ENCODE peak calls at places on chromosomes 12 and 14, in nine cellular contexts. H is adrenal gland; B is islet precursor cell; N is CD8-positive, alpha-beta T cell; Q is HS-27A; W is right atrium auricular region; K is M059J; A is fibroblast of the conjunctiva; Z is hypothalamus. T is an unnamed sample.
A peak's percentile ranks its signal among the peaks of the same experiment; 100 is the strongest.

GRCh38 chr14:33675415-33676130 is 275.3 kb downstream of the EGLN3 start:
- DNase-seq in H (no peak), W (no peak), Q (no peak), B (no peak), N (no peak), Z (no peak), K (no peak), A (no peak), T (no peak)

GRCh38 chr14:39180553-39180952 is 5.5 kb downstream of the PNN start:
- DNase-seq in H (no peak), W (no peak), K (no peak), Q (no peak), A (no peak), B (no peak), Z (no peak), N (no peak), T (no peak)

GRCh38 chr14:79992799-79993198 is 218.5 kb downstream of the DIO2 start:
- DNase-seq in N (no peak), K (no peak), H (no peak), A (no peak), B (no peak), Z (no peak), W (no peak), Q (no peak), T (no peak)

GRCh38 chr14:88919502-88919901 is 95.1 kb downstream of the TTC8 start:
- DNase-seq in Q (no peak), N (no peak), Z (no peak), K (peak; percentile 61), W (no peak), B (peak; percentile 25), A (no peak), H (no peak), T (no peak)

GRCh38 chr12:121400332-121401139 is 618 bp downstream of the RNF34 start:
- DNase-seq in B (peak; percentile 78), Q (no peak), N (peak; percentile 30), Z (no peak), A (no peak), W (peak; percentile 59), K (peak; percentile 49), H (peak; percentile 44), T (peak; percentile 62)

GRCh38 chr14:100842799-100843198 is 16.9 kb downstream of the MEG3 start:
- DNase-seq in Z (no peak), A (peak; percentile 54), N (no peak), K (peak; percentile 74), H (no peak), B (peak; percentile 80), W (no peak), Q (no peak), T (no peak)

GRCh38 chr12:1972260-1972659 is 32.0 kb downstream of the DCP1B start:
- DNase-seq in N (no peak), A (no peak), W (no peak), K (peak; percentile 52), Z (no peak), Q (peak; percentile 38), B (no peak), H (no peak), T (no peak)

GRCh38 chr12:57619434-57620244 is 8.4 kb downstream of the ARHGEF25 start:
- DNase-seq in H (no peak), A (no peak), K (no peak), N (no peak), Z (no peak), W (no peak), B (peak; percentile 74), Q (no peak), T (no peak)

GRCh38 chr14:98591161-98591560 is 680.8 kb downstream of the BCL11B start:
- DNase-seq in B (no peak), H (no peak), W (no peak), K (no peak), N (no peak), Q (no peak), Z (no peak), A (no peak), T (no peak)

GRCh38 chr12:122295877-122296276 is 29.6 kb upstream of the VPS33A start:
- DNase-seq in A (no peak), B (no peak), Z (no peak), K (no peak), N (no peak), Q (no peak), H (no peak), W (no peak), T (no peak)

GRCh38 chr14:74645735-74646134 is 33.7 kb upstream of the LTBP2 start:
- DNase-seq in H (no peak), K (no peak), A (no peak), N (no peak), Q (no peak), B (peak; percentile 69), Z (no peak), W (no peak), T (no peak)

GRCh38 chr12:117049295-117049694 is 49.9 kb downstream of the TESC start:
- DNase-seq in W (no peak), Z (no peak), B (no peak), Q (no peak), H (no peak), A (no peak), K (no peak), N (no peak), T (no peak)

GRCh38 chr14:104094709-104095425 is 9.4 kb downstream of the ASPG start:
- DNase-seq in N (peak; percentile 68), W (no peak), K (peak; percentile 10), H (peak; percentile 77), A (peak; percentile 13), Q (no peak), Z (peak; percentile 6), B (peak; percentile 89), T (peak; percentile 48)

GRCh38 chr14:67710209-67710608 is 8.5 kb downstream of the RDH12 start:
- DNase-seq in Q (no peak), K (no peak), A (no peak), W (no peak), N (no peak), H (no peak), B (no peak), Z (no peak), T (no peak)

GRCh38 chr14:65957631-65958205 is 528.5 kb upstream of the CCDC196 start:
- DNase-seq in Q (no peak), H (no peak), N (no peak), W (no peak), Z (no peak), A (no peak), B (no peak), K (no peak), T (no peak)

GRCh38 chr12:124296295-124296915 is 1.5 kb downstream of the RFLNA start:
- DNase-seq in A (no peak), Z (no peak), W (no peak), N (no peak), K (peak; percentile 25), Q (no peak), H (no peak), B (no peak), T (no peak)

GRCh38 chr14:106372870-106373657 is 846.7 kb downstream of the TMEM121 start:
- DNase-seq in N (peak; percentile 64), A (no peak), Z (no peak), B (no peak), H (peak; percentile 45), W (no peak), K (peak; percentile 4), Q (no peak), T (peak; percentile 59)

GRCh38 chr12:78101946-78102635 is 271.4 kb downstream of the NAV3 start:
- DNase-seq in Q (no peak), W (no peak), Z (no peak), B (no peak), H (no peak), A (no peak), K (peak; percentile 9), N (no peak), T (no peak)

GRCh38 chr12:100964026-100964425 is 169.4 kb downstream of the ANO4 start:
- DNase-seq in Z (no peak), Q (no peak), A (no peak), H (no peak), B (no peak), K (no peak), N (no peak), W (no peak), T (no peak)

GRCh38 chr12:46470039-46470627 is 97.6 kb upstream of the SLC38A2 start:
- DNase-seq in B (no peak), N (no peak), Z (no peak), W (no peak), H (no peak), K (no peak), Q (no peak), A (no peak), T (peak; percentile 30)

GRCh38 chr12:106655577-106655976 is 72.8 kb downstream of the RFX4 start:
- DNase-seq in W (no peak), B (no peak), Q (no peak), A (no peak), Z (no peak), N (no peak), K (no peak), H (no peak), T (no peak)

GRCh38 chr14:21771671-21772070 is 98.1 kb upstream of the OR4E1 start:
- DNase-seq in B (peak; percentile 73), Q (no peak), W (no peak), Z (no peak), N (no peak), K (no peak), H (no peak), A (no peak), T (no peak)

GRCh38 chr12:55743131-55743921 is 404 bp downstream of the GDF11 start:
- DNase-seq in K (peak; percentile 70), H (no peak), W (no peak), N (peak; percentile 46), B (peak; percentile 92), Q (no peak), Z (no peak), A (no peak), T (peak; percentile 33)

GRCh38 chr14:33567003-33567735 is 383.7 kb downstream of the EGLN3 start:
- DNase-seq in Z (no peak), N (no peak), A (no peak), W (no peak), Q (no peak), K (peak; percentile 29), B (no peak), H (peak; percentile 33), T (no peak)

GRCh38 chr14:105187935-105188524 is 6.9 kb upstream of the NUDT14 start:
- DNase-seq in W (no peak), A (no peak), Q (no peak), K (no peak), H (no peak), N (no peak), B (no peak), Z (no peak), T (no peak)

GRCh38 chr14:34330846-34331245 is 131.2 kb downstream of the SPTSSA start:
- DNase-seq in N (no peak), Z (no peak), A (no peak), W (no peak), B (no peak), K (no peak), H (no peak), Q (no peak), T (no peak)

GRCh38 chr14:106185837-106186233 is 659.5 kb downstream of the TMEM121 start:
- DNase-seq in H (no peak), Q (no peak), N (peak; percentile 53), B (no peak), A (no peak), K (no peak), W (no peak), Z (no peak), T (peak; percentile 65)

GRCh38 chr12:68913682-68914081 is 19.3 kb downstream of the CPM start:
- DNase-seq in Q (no peak), B (no peak), K (no peak), A (peak; percentile 17), N (no peak), W (no peak), Z (no peak), H (no peak), T (no peak)

GRCh38 chr14:63045612-63046320 is 508 bp upstream of the KCNH5 start:
- DNase-seq in N (no peak), K (peak; percentile 3), Q (no peak), H (no peak), Z (no peak), B (peak; percentile 91), A (no peak), W (no peak), T (no peak)

GRCh38 chr14:63203618-63204406 is 431 bp upstream of the RHOJ start:
- DNase-seq in W (peak; percentile 90), Z (peak; percentile 34), H (peak; percentile 66), K (peak; percentile 85), B (peak; percentile 98), N (no peak), Q (peak; percentile 30), A (peak; percentile 87), T (no peak)

GRCh38 chr12:115618105-115618504 is 659.4 kb downstream of the MED13L start:
- DNase-seq in B (no peak), Q (no peak), A (no peak), N (no peak), Z (no peak), K (no peak), W (no peak), H (no peak), T (no peak)

T was measured in naive thymus-derived CD4-positive, alpha-beta T cell.